ENCODE peak calls at places on chromosomes 3 and 15, in six cellular contexts. One of them, this sample, is unnamed.

GRCh38 chr3:194654443-194654842 is 17.5 kb downstream of the LSG1 start:
- DNase-seq in glutamatergic neuron: no peak
- DNase-seq in dorsolateral prefrontal cortex: no peak
- DNase-seq in progenitor cell of endocrine pancreas: no peak
- DNase-seq in astrocyte: no peak
- DNase-seq in fibroblast of lung: no peak
- DNase-seq in this sample: no peak

GRCh38 chr3:153746211-153746610 is 375.0 kb upstream of the ARHGEF26 start:
- DNase-seq in glutamatergic neuron: no peak
- DNase-seq in dorsolateral prefrontal cortex: no peak
- DNase-seq in progenitor cell of endocrine pancreas: no peak
- DNase-seq in astrocyte: no peak
- DNase-seq in fibroblast of lung: no peak
- DNase-seq in this sample: no peak

GRCh38 chr3:149466192-149466591 is 8.3 kb upstream of the TM4SF4 start:
- DNase-seq in glutamatergic neuron: no peak
- DNase-seq in dorsolateral prefrontal cortex: no peak
- DNase-seq in progenitor cell of endocrine pancreas: no peak
- DNase-seq in astrocyte: peak; percentile 94
- DNase-seq in fibroblast of lung: peak; percentile 78
- DNase-seq in this sample: no peak

GRCh38 chr15:26890451-26890850 is 23.6 kb downstream of the GABRA5 start:
- DNase-seq in glutamatergic neuron: no peak
- DNase-seq in dorsolateral prefrontal cortex: no peak
- DNase-seq in progenitor cell of endocrine pancreas: no peak
- DNase-seq in astrocyte: no peak
- DNase-seq in fibroblast of lung: no peak
- DNase-seq in this sample: no peak

GRCh38 chr3:153463895-153464294 is 301.9 kb downstream of the RAP2B start:
- DNase-seq in glutamatergic neuron: no peak
- DNase-seq in dorsolateral prefrontal cortex: no peak
- DNase-seq in progenitor cell of endocrine pancreas: no peak
- DNase-seq in astrocyte: no peak
- DNase-seq in fibroblast of lung: no peak
- DNase-seq in this sample: no peak

GRCh38 chr3:83567935-83568334 is 1390.9 kb upstream of the CADM2 start:
- DNase-seq in glutamatergic neuron: no peak
- DNase-seq in dorsolateral prefrontal cortex: no peak
- DNase-seq in progenitor cell of endocrine pancreas: no peak
- DNase-seq in astrocyte: no peak
- DNase-seq in fibroblast of lung: no peak
- DNase-seq in this sample: no peak

GRCh38 chr15:100169615-100170279 is 172.0 kb downstream of the ADAMTS17 start:
- DNase-seq in glutamatergic neuron: no peak
- DNase-seq in dorsolateral prefrontal cortex: no peak
- DNase-seq in progenitor cell of endocrine pancreas: no peak
- DNase-seq in astrocyte: no peak
- DNase-seq in fibroblast of lung: no peak
- DNase-seq in this sample: no peak

GRCh38 chr15:67762610-67763368 is 62.5 kb upstream of the SKOR1 start:
- DNase-seq in glutamatergic neuron: no peak
- DNase-seq in dorsolateral prefrontal cortex: no peak
- DNase-seq in progenitor cell of endocrine pancreas: no peak
- DNase-seq in astrocyte: no peak
- DNase-seq in fibroblast of lung: peak; percentile 8
- DNase-seq in this sample: no peak

GRCh38 chr15:43968551-43968950 is 141.7 kb downstream of the WDR76 start:
- DNase-seq in glutamatergic neuron: no peak
- DNase-seq in dorsolateral prefrontal cortex: no peak
- DNase-seq in progenitor cell of endocrine pancreas: no peak
- DNase-seq in astrocyte: no peak
- DNase-seq in fibroblast of lung: no peak
- DNase-seq in this sample: no peak

GRCh38 chr3:125129512-125129962 is 73.7 kb upstream of the HEG1 start:
- DNase-seq in glutamatergic neuron: no peak
- DNase-seq in dorsolateral prefrontal cortex: peak; percentile 66
- DNase-seq in progenitor cell of endocrine pancreas: no peak
- DNase-seq in astrocyte: peak; percentile 99
- DNase-seq in fibroblast of lung: peak; percentile 99
- DNase-seq in this sample: peak; percentile 77

GRCh38 chr3:100891033-100891432 is 102.2 kb downstream of the ABI3BP start:
- DNase-seq in glutamatergic neuron: no peak
- DNase-seq in dorsolateral prefrontal cortex: no peak
- DNase-seq in progenitor cell of endocrine pancreas: no peak
- DNase-seq in astrocyte: peak; percentile 75
- DNase-seq in fibroblast of lung: peak; percentile 69
- DNase-seq in this sample: no peak

GRCh38 chr3:72123908-72124441 is 339.0 kb upstream of the PROK2 start:
- DNase-seq in glutamatergic neuron: no peak
- DNase-seq in dorsolateral prefrontal cortex: no peak
- DNase-seq in progenitor cell of endocrine pancreas: no peak
- DNase-seq in astrocyte: peak; percentile 91
- DNase-seq in fibroblast of lung: peak; percentile 90
- DNase-seq in this sample: no peak

GRCh38 chr3:126245811-126246727 is 65.7 kb upstream of the ALDH1L1 start:
- DNase-seq in glutamatergic neuron: peak; percentile 56
- DNase-seq in dorsolateral prefrontal cortex: peak; percentile 55
- DNase-seq in progenitor cell of endocrine pancreas: no peak
- DNase-seq in astrocyte: no peak
- DNase-seq in fibroblast of lung: peak; percentile 80
- DNase-seq in this sample: no peak

GRCh38 chr3:186515115-186515514 is 29.1 kb downstream of the CRYGS start:
- DNase-seq in glutamatergic neuron: no peak
- DNase-seq in dorsolateral prefrontal cortex: no peak
- DNase-seq in progenitor cell of endocrine pancreas: no peak
- DNase-seq in astrocyte: no peak
- DNase-seq in fibroblast of lung: no peak
- DNase-seq in this sample: no peak

GRCh38 chr15:92623435-92623834 is 32.1 kb downstream of the FAM174B start:
- DNase-seq in glutamatergic neuron: peak; percentile 46
- DNase-seq in dorsolateral prefrontal cortex: no peak
- DNase-seq in progenitor cell of endocrine pancreas: no peak
- DNase-seq in astrocyte: no peak
- DNase-seq in fibroblast of lung: no peak
- DNase-seq in this sample: no peak

GRCh38 chr3:181402347-181402746 is 309.4 kb upstream of the SOX2 start:
- DNase-seq in glutamatergic neuron: no peak
- DNase-seq in dorsolateral prefrontal cortex: no peak
- DNase-seq in progenitor cell of endocrine pancreas: no peak
- DNase-seq in astrocyte: no peak
- DNase-seq in fibroblast of lung: no peak
- DNase-seq in this sample: no peak

GRCh38 chr3:142801746-142802145 is 77.9 kb downstream of the TRPC1 start:
- DNase-seq in glutamatergic neuron: no peak
- DNase-seq in dorsolateral prefrontal cortex: no peak
- DNase-seq in progenitor cell of endocrine pancreas: no peak
- DNase-seq in astrocyte: no peak
- DNase-seq in fibroblast of lung: no peak
- DNase-seq in this sample: no peak

GRCh38 chr3:113051827-113052226 is 61.0 kb downstream of the GTPBP8 start:
- DNase-seq in glutamatergic neuron: no peak
- DNase-seq in dorsolateral prefrontal cortex: peak; percentile 26
- DNase-seq in progenitor cell of endocrine pancreas: no peak
- DNase-seq in astrocyte: peak; percentile 47
- DNase-seq in fibroblast of lung: peak; percentile 23
- DNase-seq in this sample: no peak

GRCh38 chr3:137709011-137709601 is 55.0 kb upstream of the SOX14 start:
- DNase-seq in glutamatergic neuron: no peak
- DNase-seq in dorsolateral prefrontal cortex: no peak
- DNase-seq in progenitor cell of endocrine pancreas: no peak
- DNase-seq in astrocyte: no peak
- DNase-seq in fibroblast of lung: no peak
- DNase-seq in this sample: no peak

GRCh38 chr3:16548721-16549120 is 35.2 kb upstream of the RFTN1 start:
- DNase-seq in glutamatergic neuron: no peak
- DNase-seq in dorsolateral prefrontal cortex: no peak
- DNase-seq in progenitor cell of endocrine pancreas: no peak
- DNase-seq in astrocyte: peak; percentile 83
- DNase-seq in fibroblast of lung: peak; percentile 65
- DNase-seq in this sample: no peak

GRCh38 chr3:45612918-45613602 is 18.5 kb downstream of the LIMD1 start:
- DNase-seq in glutamatergic neuron: no peak
- DNase-seq in dorsolateral prefrontal cortex: no peak
- DNase-seq in progenitor cell of endocrine pancreas: no peak
- DNase-seq in astrocyte: peak; percentile 34
- DNase-seq in fibroblast of lung: no peak
- DNase-seq in this sample: no peak

GRCh38 chr3:117964814-117965213 is 1069.8 kb downstream of the IGSF11 start:
- DNase-seq in glutamatergic neuron: no peak
- DNase-seq in dorsolateral prefrontal cortex: no peak
- DNase-seq in progenitor cell of endocrine pancreas: no peak
- DNase-seq in astrocyte: no peak
- DNase-seq in fibroblast of lung: no peak
- DNase-seq in this sample: no peak

GRCh38 chr3:46894256-46894655 is 16.7 kb downstream of the PTH1R start:
- DNase-seq in glutamatergic neuron: no peak
- DNase-seq in dorsolateral prefrontal cortex: no peak
- DNase-seq in progenitor cell of endocrine pancreas: no peak
- DNase-seq in astrocyte: no peak
- DNase-seq in fibroblast of lung: no peak
- DNase-seq in this sample: no peak

GRCh38 chr3:197104738-197105137 is 75.1 kb upstream of the MELTF start:
- DNase-seq in glutamatergic neuron: no peak
- DNase-seq in dorsolateral prefrontal cortex: no peak
- DNase-seq in progenitor cell of endocrine pancreas: no peak
- DNase-seq in astrocyte: no peak
- DNase-seq in fibroblast of lung: peak; percentile 9
- DNase-seq in this sample: no peak

DNA sequence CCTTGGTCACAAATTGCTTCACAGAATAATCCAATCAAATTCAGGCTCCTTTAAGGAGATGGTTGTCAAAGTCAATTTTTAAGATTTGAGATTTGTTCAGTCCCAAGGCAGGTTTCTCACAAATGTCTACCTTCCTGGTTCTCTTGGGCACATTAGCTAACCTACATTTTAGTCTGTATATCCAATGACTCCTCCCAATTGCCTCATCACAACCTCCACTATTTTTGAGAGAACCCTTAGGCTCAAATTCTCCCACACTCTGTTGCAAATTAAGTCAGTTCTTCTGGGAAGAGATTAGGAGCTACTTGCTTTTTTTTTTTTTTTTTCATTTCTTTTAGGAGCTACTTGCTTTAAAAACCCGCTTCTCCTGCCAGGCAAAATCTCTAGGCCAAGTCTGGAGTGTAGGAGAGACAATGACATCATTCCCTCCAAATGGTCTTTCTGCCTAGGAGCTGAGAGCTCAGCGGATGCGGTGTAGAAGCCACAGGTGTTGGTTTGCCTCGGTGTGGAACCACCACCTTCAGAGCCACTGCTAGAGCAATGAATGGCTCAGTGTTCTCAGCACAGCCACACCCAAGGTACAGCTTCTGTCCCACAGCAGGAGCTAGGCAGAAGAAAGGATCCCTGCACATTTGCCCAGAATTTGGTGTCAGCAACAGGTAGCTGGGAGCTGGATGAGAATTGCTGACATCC is 10.0 kb upstream of the INO80 start:
- DNase-seq in glutamatergic neuron: no peak
- DNase-seq in dorsolateral prefrontal cortex: no peak
- DNase-seq in progenitor cell of endocrine pancreas: no peak
- DNase-seq in astrocyte: no peak
- DNase-seq in fibroblast of lung: no peak
- DNase-seq in this sample: no peak
- TF ChIP-seq CTCF in glutamatergic neuron: no peak
- TF ChIP-seq CTCF in dorsolateral prefrontal cortex: no peak
- TF ChIP-seq CTCF in progenitor cell of endocrine pancreas: no peak
- TF ChIP-seq CTCF in astrocyte: no peak
- TF ChIP-seq CTCF in fibroblast of lung: no peak
- TF ChIP-seq CTCF in this sample: no peak

DNA sequence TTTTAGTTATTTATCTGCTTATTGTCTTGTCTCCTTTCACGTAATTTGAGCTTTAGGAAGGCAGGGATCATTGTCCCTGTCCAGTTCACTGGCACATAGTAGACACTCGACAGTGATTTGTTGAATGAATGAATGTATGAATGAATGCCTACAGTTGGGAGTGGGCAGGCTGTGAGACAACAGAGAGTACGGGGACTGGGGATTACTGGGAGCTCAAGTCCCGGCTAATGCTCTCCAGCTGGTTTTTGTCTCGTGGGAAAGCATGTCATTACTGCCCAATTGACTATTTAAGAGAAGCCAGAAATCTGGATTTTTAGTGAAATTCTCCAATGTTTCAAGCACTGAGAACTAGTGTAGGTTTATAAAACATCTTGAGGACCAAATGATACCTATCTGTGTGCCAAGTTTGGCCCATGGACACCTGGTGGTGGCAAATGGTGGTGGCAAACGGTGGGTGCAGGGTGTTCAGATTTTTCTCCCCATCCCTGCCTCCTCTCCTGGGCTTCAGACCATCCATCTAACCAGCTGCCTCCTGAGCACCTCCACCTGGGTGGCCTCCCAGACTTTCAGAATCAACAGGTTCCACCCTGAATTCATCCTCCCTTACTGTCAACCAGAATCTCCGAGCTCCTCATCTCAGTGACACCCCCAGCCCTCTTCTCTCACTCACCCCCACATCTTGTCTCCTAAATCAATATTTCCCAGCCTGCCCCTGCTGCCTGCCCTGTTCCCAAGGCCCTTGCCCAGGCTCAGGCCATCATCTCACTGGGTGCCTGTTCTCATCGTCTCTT is 36.2 kb upstream of the TRH start:
- DNase-seq in glutamatergic neuron: no peak
- DNase-seq in dorsolateral prefrontal cortex: no peak
- DNase-seq in progenitor cell of endocrine pancreas: no peak
- DNase-seq in astrocyte: no peak
- DNase-seq in fibroblast of lung: no peak
- DNase-seq in this sample: no peak
- TF ChIP-seq CTCF in glutamatergic neuron: peak; percentile 48
- TF ChIP-seq CTCF in dorsolateral prefrontal cortex: no peak
- TF ChIP-seq CTCF in progenitor cell of endocrine pancreas: no peak
- TF ChIP-seq CTCF in astrocyte: no peak
- TF ChIP-seq CTCF in fibroblast of lung: no peak
- TF ChIP-seq CTCF in this sample: no peak

GRCh38 chr15:39744334-39745103 is 38.1 kb downstream of the FSIP1 start:
- DNase-seq in glutamatergic neuron: no peak
- DNase-seq in dorsolateral prefrontal cortex: no peak
- DNase-seq in progenitor cell of endocrine pancreas: no peak
- DNase-seq in astrocyte: no peak
- DNase-seq in fibroblast of lung: no peak
- DNase-seq in this sample: no peak
- TF ChIP-seq CTCF in glutamatergic neuron: no peak
- TF ChIP-seq CTCF in dorsolateral prefrontal cortex: no peak
- TF ChIP-seq CTCF in progenitor cell of endocrine pancreas: no peak
- TF ChIP-seq CTCF in astrocyte: no peak
- TF ChIP-seq CTCF in fibroblast of lung: no peak
- TF ChIP-seq CTCF in this sample: no peak

DNA sequence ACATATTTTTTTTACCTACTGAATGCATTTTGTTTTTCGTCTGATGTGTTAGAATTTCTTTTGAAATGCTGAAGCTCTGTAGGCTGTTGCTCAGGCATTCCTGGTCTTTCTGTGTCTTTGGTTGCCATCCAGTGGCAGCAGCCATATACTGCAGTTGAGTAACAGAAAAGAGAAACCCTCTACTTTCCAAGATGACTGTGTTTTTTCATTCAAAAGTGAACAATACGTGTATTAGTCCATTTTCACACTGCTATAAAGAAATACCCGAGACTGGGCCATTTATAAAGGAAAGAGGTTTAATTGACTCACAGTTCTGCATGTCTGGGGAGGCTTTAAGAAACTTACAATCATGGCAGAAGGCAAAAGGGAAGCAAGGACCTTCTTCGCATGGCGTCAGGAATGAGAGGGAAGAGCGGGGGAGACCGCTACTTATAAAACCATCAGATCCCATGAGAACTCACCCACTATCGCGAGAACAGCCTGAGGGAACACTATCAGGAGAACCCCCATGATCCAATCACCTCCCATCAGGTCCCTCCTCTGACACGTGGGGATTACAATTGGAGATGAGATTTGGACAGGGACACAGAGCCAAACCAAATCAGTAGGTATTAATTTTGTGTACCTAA is 4.7 kb upstream of the GOLGA8B start:
- DNase-seq in glutamatergic neuron: peak; percentile 45
- DNase-seq in dorsolateral prefrontal cortex: peak; percentile 51
- DNase-seq in progenitor cell of endocrine pancreas: no peak
- DNase-seq in astrocyte: peak; percentile 72
- DNase-seq in fibroblast of lung: peak; percentile 88
- DNase-seq in this sample: no peak
- TF ChIP-seq CTCF in glutamatergic neuron: peak; percentile 73
- TF ChIP-seq CTCF in dorsolateral prefrontal cortex: peak; percentile 81
- TF ChIP-seq CTCF in progenitor cell of endocrine pancreas: peak; percentile 78
- TF ChIP-seq CTCF in astrocyte: peak; percentile 88
- TF ChIP-seq CTCF in fibroblast of lung: peak; percentile 84
- TF ChIP-seq CTCF in this sample: peak; percentile 66

This sample was measured in left lung.